ENCODE peak calls at places on chromosome X, in six cellular contexts. D is CD4-positive, CD25-positive, alpha-beta regulatory T cell; U is cardiac muscle cell; M is trophoblast cell; Y is CD4-positive, alpha-beta memory T cell; K is A549. E is an unnamed sample.

GRCh38 chrX:155389634-155390033 is 7.7 kb downstream of the F8A2 start:
- DNase-seq in D (no peak), U (no peak), M (no peak), Y (no peak), K (no peak), E (no peak)

GRCh38 chrX:97167333-97167732 is 283.6 kb downstream of the RPA4 start:
- DNase-seq in D (no peak), U (no peak), M (no peak), Y (no peak), K (no peak), E (no peak)

GRCh38 chrX:114841051-114841450 is 176.4 kb downstream of the IL13RA2 start:
- DNase-seq in D (no peak), U (no peak), M (peak; percentile 46), Y (no peak), K (no peak), E (no peak)

GRCh38 chrX:97936296-97936695 is 1052.6 kb downstream of the RPA4 start:
- DNase-seq in D (no peak), U (no peak), M (no peak), Y (no peak), K (no peak), E (no peak)

GRCh38 chrX:54358424-54359211 is 772 bp upstream of the WNK3 start:
- DNase-seq in D (peak; percentile 14), U (peak; percentile 82), M (peak; percentile 46), Y (peak; percentile 36), K (no peak), E (no peak)

GRCh38 chrX:45172890-45173289 is 27.8 kb downstream of the DIPK2B start:
- DNase-seq in D (no peak), U (peak; percentile 43), M (no peak), Y (no peak), K (peak; percentile 38), E (no peak)

GRCh38 chrX:38313190-38313589 is 14.1 kb downstream of the RPGR start:
- DNase-seq in D (no peak), U (no peak), M (no peak), Y (no peak), K (no peak), E (no peak)

GRCh38 chrX:85365370-85365995 is 14.0 kb downstream of the POF1B start:
- DNase-seq in D (no peak), U (no peak), M (no peak), Y (no peak), K (no peak), E (no peak)

GRCh38 chrX:154655786-154656185 is 2.4 kb upstream of the CTAG2 start:
- DNase-seq in D (no peak), U (no peak), M (no peak), Y (no peak), K (no peak), E (no peak)

GRCh38 chrX:113157496-113157895 is 316.9 kb upstream of the AMOT start:
- DNase-seq in D (no peak), U (no peak), M (no peak), Y (no peak), K (no peak), E (no peak)

GRCh38 chrX:68717196-68717595 is 69.7 kb downstream of the STARD8 start:
- DNase-seq in D (no peak), U (no peak), M (no peak), Y (no peak), K (no peak), E (no peak)

GRCh38 chrX:46459603-46460002 is 85.6 kb downstream of the ZNF674 start:
- DNase-seq in D (no peak), U (no peak), M (peak; percentile 58), Y (no peak), K (no peak), E (no peak)

GRCh38 chrX:47836164-47837072 is at the start of gene ZNF81:
- DNase-seq in D (peak; percentile 88), U (peak; percentile 98), M (peak; percentile 96), Y (peak; percentile 88), K (peak; percentile 84), E (peak; percentile 89)
- H3K27ac ChIP-seq in D (peak within 1 kb of the TSS; percentile 72), U (peak within 1 kb of the TSS; percentile 1), M (no peak within 1 kb of the TSS), Y (peak within 1 kb of the TSS; percentile 62), K (peak within 1 kb of the TSS; percentile 82), E (peak within 1 kb of the TSS; percentile 70)

GRCh38 chrX:13755254-13755653 is 20.7 kb downstream of the OFD1 start:
- DNase-seq in D (peak; percentile 19), U (no peak), M (no peak), Y (peak; percentile 28), K (no peak), E (no peak)
- H3K4me1 ChIP-seq in D (peaks cover 15% of the 10 kb centered on the region), U (peaks cover 1% of the 10 kb centered on the region), M (no peaks in the 10 kb centered on the region), Y (peaks cover 19% of the 10 kb centered on the region), K (no peaks in the 10 kb centered on the region), E (no peaks in the 10 kb centered on the region)

GRCh38 chrX:152943826-152944225 is 46.0 kb downstream of the ZNF185 start:
- DNase-seq in D (no peak), U (no peak), M (no peak), Y (no peak), K (no peak), E (no peak)

GRCh38 chrX:152945021-152945979 is 47.4 kb downstream of the ZNF185 start:
- DNase-seq in D (no peak), U (no peak), M (no peak), Y (no peak), K (no peak), E (no peak)

GRCh38 chrX:152937236-152937635 is 39.4 kb downstream of the ZNF185 start:
- DNase-seq in D (no peak), U (no peak), M (no peak), Y (no peak), K (no peak), E (no peak)

GRCh38 chrX:152946681-152947080 is 47.2 kb downstream of the PNMA5 start:
- DNase-seq in D (no peak), U (no peak), M (no peak), Y (no peak), K (no peak), E (no peak)

DNA sequence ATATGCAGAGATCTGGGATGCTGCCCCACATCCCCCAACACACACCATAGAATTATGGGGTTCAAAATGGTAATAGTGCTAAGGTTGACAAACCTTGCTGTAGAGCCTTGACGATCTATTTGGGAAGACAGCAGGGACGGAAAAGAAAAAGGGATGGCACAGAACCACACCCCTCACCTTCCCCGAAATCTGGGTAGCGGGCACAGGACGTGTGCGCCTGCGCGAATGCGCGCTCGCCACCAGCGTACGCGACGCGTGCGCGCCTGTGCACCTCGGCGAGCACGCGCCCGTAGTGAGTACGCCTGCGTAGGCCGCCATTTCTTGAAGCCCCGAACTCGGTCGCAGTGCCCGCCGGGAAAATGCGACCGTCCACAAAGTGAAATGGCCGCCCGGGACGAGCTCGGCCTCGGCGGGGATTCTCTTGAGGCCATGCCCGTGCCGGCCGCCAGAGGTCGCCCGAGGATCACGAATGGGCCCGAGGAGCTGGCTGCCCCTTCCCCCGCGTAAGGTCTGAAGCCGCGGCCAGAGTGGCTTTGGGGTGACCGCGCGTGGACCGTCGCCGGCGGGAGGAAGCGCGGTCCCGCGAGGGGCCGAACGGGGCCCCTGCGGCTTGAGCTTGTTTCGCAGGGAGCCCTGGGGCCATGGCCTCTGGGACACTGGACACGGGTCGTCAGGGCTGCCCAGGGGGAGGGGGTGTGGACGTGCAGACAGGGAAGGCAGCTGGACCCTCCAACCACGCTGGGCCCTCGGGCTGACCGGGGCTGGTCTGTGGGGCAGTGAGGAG is 43.7 kb downstream of the ZNF185 start:
- DNase-seq in D (peak; percentile 90), U (peak; percentile 94), M (peak; percentile 95), Y (peak; percentile 90), K (peak; percentile 85), E (peak; percentile 84)
- H3K4me3 ChIP-seq in D (peak overlapping the region; percentile 79), U (peak overlapping the region; percentile 46), M (peak overlapping the region; percentile 71), Y (no peak overlapping the region), K (peak overlapping the region; percentile 62), E (peak overlapping the region; percentile 37)

GRCh38 chrX:148573119-148573518 is 72.7 kb downstream of the AFF2 start:
- DNase-seq in D (no peak), U (no peak), M (no peak), Y (no peak), K (no peak), E (no peak)
- H3K27ac ChIP-seq in D (no peak overlapping the region), U (no peak overlapping the region), M (no peak overlapping the region), Y (no peak overlapping the region), K (no peak overlapping the region), E (no peak overlapping the region)

GRCh38 chrX:119692241-119693031 is 532 bp downstream of the SEPTIN6 start:
- DNase-seq in D (peak; percentile 81), U (peak; percentile 54), M (peak; percentile 47), Y (peak; percentile 78), K (peak; percentile 47), E (peak; percentile 43)

GRCh38 chrX:119686087-119686639 is 6.8 kb downstream of the SEPTIN6 start:
- DNase-seq in D (no peak), U (peak; percentile 39), M (no peak), Y (no peak), K (no peak), E (no peak)

GRCh38 chrX:119690921-119691716 is 1.8 kb downstream of the SEPTIN6 start:
- DNase-seq in D (no peak), U (peak; percentile 70), M (peak; percentile 70), Y (no peak), K (no peak), E (peak; percentile 54)

GRCh38 chrX:119687661-119688413 is 5.1 kb downstream of the SEPTIN6 start:
- DNase-seq in D (no peak), U (no peak), M (no peak), Y (no peak), K (no peak), E (no peak)

GRCh38 chrX:119688856-119689455 is 4.0 kb downstream of the SEPTIN6 start:
- DNase-seq in D (peak; percentile 72), U (no peak), M (no peak), Y (peak; percentile 75), K (no peak), E (peak; percentile 34)
- H3K4me1 ChIP-seq in D (peaks cover 54% of the 10 kb centered on the region), U (peaks cover 21% of the 10 kb centered on the region), M (peaks cover 18% of the 10 kb centered on the region), Y (peaks cover 68% of the 10 kb centered on the region), K (peaks cover 11% of the 10 kb centered on the region), E (peaks cover 60% of the 10 kb centered on the region)

GRCh38 chrX:2584659-2585470 is 84.1 kb upstream of the DHRSX start:
- DNase-seq in D (no peak), U (no peak), M (no peak), Y (no peak), K (no peak), E (no peak)
- H3K4me3 ChIP-seq in D (no peak overlapping the region), U (peak overlapping the region; percentile 12), M (no peak overlapping the region), Y (no peak overlapping the region), K (peak overlapping the region; percentile 45), E (no peak overlapping the region)

DNA sequence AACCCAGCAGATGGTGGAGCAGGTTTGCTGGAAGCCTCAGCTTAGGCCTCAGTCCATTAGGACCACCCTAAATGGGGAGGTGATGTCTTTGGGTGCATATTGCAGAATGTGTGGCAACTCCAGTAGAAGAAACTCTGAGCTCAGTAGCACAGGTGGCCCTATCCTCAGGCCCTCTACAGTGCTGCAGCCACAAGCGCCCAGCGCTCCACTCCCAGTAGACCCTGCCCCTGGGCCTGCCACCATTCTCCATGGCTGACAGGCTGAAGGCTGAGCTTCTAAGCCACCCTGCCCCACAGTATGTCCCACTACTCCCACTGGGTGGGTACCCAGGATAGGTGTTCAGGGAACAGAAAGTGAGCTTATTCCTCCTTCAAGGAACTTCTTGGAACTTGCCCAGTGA is 162.8 kb upstream of the MAMLD1 start:
- DNase-seq in D (no peak), U (no peak), M (no peak), Y (no peak), K (no peak), E (no peak)
- H3K27ac ChIP-seq in D (no peak overlapping the region), U (no peak overlapping the region), M (no peak overlapping the region), Y (no peak overlapping the region), K (peak overlapping the region; percentile 75), E (no peak overlapping the region)

E was measured in effector memory CD4-positive, alpha-beta T cell.